ENCODE peak calls at places on chromosome 21, in five cellular contexts. One of them, this sample, is unnamed.

GRCh38 chr21:35511298-35512162 is 462.4 kb upstream of the RUNX1 start:
- DNase-seq in H7: no peak
- DNase-seq in activated T-helper 1 cell treated with anti-CD3 and anti-CD28 coated beads, Interleukin-12 subunit alpha, Interleukin-12 subunit beta, Interleukin-2, Interleukin-4 antibody, amounts not matched to agents 30 ng/mL and 10 ng/mL and 1 ng/mL, durations not matched to agents 14 hours and 24 hours and 36 hours: no peak
- DNase-seq in T1000: no peak
- DNase-seq in substantia nigra: no peak
- DNase-seq in this sample: no peak

GRCh38 chr21:26954591-26955214 is 12.2 kb downstream of the ADAMTS5 start:
- DNase-seq in T1000: no peak
- DNase-seq in substantia nigra: no peak
- DNase-seq in H7: no peak
- DNase-seq in activated T-helper 1 cell treated with anti-CD3 and anti-CD28 coated beads, Interleukin-12 subunit alpha, Interleukin-12 subunit beta, Interleukin-2, Interleukin-4 antibody, amounts not matched to agents 30 ng/mL and 10 ng/mL and 1 ng/mL, durations not matched to agents 14 hours and 24 hours and 36 hours: no peak
- DNase-seq in this sample: no peak

GRCh38 chr21:46121286-46122221 is 23.6 kb downstream of the COL6A2 start:
- DNase-seq in T1000: no peak
- DNase-seq in H7: peak; percentile 50
- DNase-seq in substantia nigra: no peak
- DNase-seq in activated T-helper 1 cell treated with anti-CD3 and anti-CD28 coated beads, Interleukin-12 subunit alpha, Interleukin-12 subunit beta, Interleukin-2, Interleukin-4 antibody, amounts not matched to agents 30 ng/mL and 10 ng/mL and 1 ng/mL, durations not matched to agents 14 hours and 24 hours and 36 hours: no peak
- DNase-seq in this sample: no peak

GRCh38 chr21:41402231-41402630 is 23.8 kb upstream of the MX1 start:
- DNase-seq in substantia nigra: no peak
- DNase-seq in activated T-helper 1 cell treated with anti-CD3 and anti-CD28 coated beads, Interleukin-12 subunit alpha, Interleukin-12 subunit beta, Interleukin-2, Interleukin-4 antibody, amounts not matched to agents 30 ng/mL and 10 ng/mL and 1 ng/mL, durations not matched to agents 14 hours and 24 hours and 36 hours: no peak
- DNase-seq in T1000: no peak
- DNase-seq in H7: no peak
- DNase-seq in this sample: no peak

GRCh38 chr21:44702973-44703730 is 6.2 kb downstream of the KRTAP10-12 start:
- DNase-seq in activated T-helper 1 cell treated with anti-CD3 and anti-CD28 coated beads, Interleukin-12 subunit alpha, Interleukin-12 subunit beta, Interleukin-2, Interleukin-4 antibody, amounts not matched to agents 30 ng/mL and 10 ng/mL and 1 ng/mL, durations not matched to agents 14 hours and 24 hours and 36 hours: no peak
- DNase-seq in T1000: no peak
- DNase-seq in H7: peak; percentile 62
- DNase-seq in substantia nigra: no peak
- DNase-seq in this sample: no peak

GRCh38 chr21:28068455-28069358 is 924.0 kb downstream of the LTN1 start:
- DNase-seq in H7: peak; percentile 2
- DNase-seq in substantia nigra: no peak
- DNase-seq in activated T-helper 1 cell treated with anti-CD3 and anti-CD28 coated beads, Interleukin-12 subunit alpha, Interleukin-12 subunit beta, Interleukin-2, Interleukin-4 antibody, amounts not matched to agents 30 ng/mL and 10 ng/mL and 1 ng/mL, durations not matched to agents 14 hours and 24 hours and 36 hours: no peak
- DNase-seq in T1000: no peak
- DNase-seq in this sample: peak; percentile 83

GRCh38 chr21:36126166-36126565 is 8.7 kb upstream of the CBR3 start:
- DNase-seq in substantia nigra: no peak
- DNase-seq in activated T-helper 1 cell treated with anti-CD3 and anti-CD28 coated beads, Interleukin-12 subunit alpha, Interleukin-12 subunit beta, Interleukin-2, Interleukin-4 antibody, amounts not matched to agents 30 ng/mL and 10 ng/mL and 1 ng/mL, durations not matched to agents 14 hours and 24 hours and 36 hours: no peak
- DNase-seq in H7: no peak
- DNase-seq in T1000: no peak
- DNase-seq in this sample: no peak

GRCh38 chr21:23887709-23888303 is 1719.5 kb downstream of the MRPL39 start:
- DNase-seq in T1000: no peak
- DNase-seq in substantia nigra: no peak
- DNase-seq in activated T-helper 1 cell treated with anti-CD3 and anti-CD28 coated beads, Interleukin-12 subunit alpha, Interleukin-12 subunit beta, Interleukin-2, Interleukin-4 antibody, amounts not matched to agents 30 ng/mL and 10 ng/mL and 1 ng/mL, durations not matched to agents 14 hours and 24 hours and 36 hours: peak; percentile 18
- DNase-seq in H7: no peak
- DNase-seq in this sample: no peak

GRCh38 chr21:33875026-33875695 is 40.4 kb downstream of the ATP5PO start:
- DNase-seq in activated T-helper 1 cell treated with anti-CD3 and anti-CD28 coated beads, Interleukin-12 subunit alpha, Interleukin-12 subunit beta, Interleukin-2, Interleukin-4 antibody, amounts not matched to agents 30 ng/mL and 10 ng/mL and 1 ng/mL, durations not matched to agents 14 hours and 24 hours and 36 hours: no peak
- DNase-seq in H7: no peak
- DNase-seq in T1000: no peak
- DNase-seq in substantia nigra: no peak
- DNase-seq in this sample: no peak

GRCh38 chr21:43881283-43881682 is 16.3 kb downstream of the AGPAT3 start:
- DNase-seq in activated T-helper 1 cell treated with anti-CD3 and anti-CD28 coated beads, Interleukin-12 subunit alpha, Interleukin-12 subunit beta, Interleukin-2, Interleukin-4 antibody, amounts not matched to agents 30 ng/mL and 10 ng/mL and 1 ng/mL, durations not matched to agents 14 hours and 24 hours and 36 hours: no peak
- DNase-seq in substantia nigra: no peak
- DNase-seq in T1000: no peak
- DNase-seq in H7: no peak
- DNase-seq in this sample: no peak

GRCh38 chr21:16378570-16378969 is 648.8 kb downstream of the USP25 start:
- DNase-seq in substantia nigra: no peak
- DNase-seq in H7: no peak
- DNase-seq in activated T-helper 1 cell treated with anti-CD3 and anti-CD28 coated beads, Interleukin-12 subunit alpha, Interleukin-12 subunit beta, Interleukin-2, Interleukin-4 antibody, amounts not matched to agents 30 ng/mL and 10 ng/mL and 1 ng/mL, durations not matched to agents 14 hours and 24 hours and 36 hours: no peak
- DNase-seq in T1000: no peak
- DNase-seq in this sample: no peak

GRCh38 chr21:33855190-33855589 is 60.4 kb downstream of the ATP5PO start:
- DNase-seq in activated T-helper 1 cell treated with anti-CD3 and anti-CD28 coated beads, Interleukin-12 subunit alpha, Interleukin-12 subunit beta, Interleukin-2, Interleukin-4 antibody, amounts not matched to agents 30 ng/mL and 10 ng/mL and 1 ng/mL, durations not matched to agents 14 hours and 24 hours and 36 hours: no peak
- DNase-seq in T1000: no peak
- DNase-seq in H7: peak; percentile 71
- DNase-seq in substantia nigra: no peak
- DNase-seq in this sample: peak; percentile 45

GRCh38 chr21:27306821-27307746 is 340.2 kb upstream of the ADAMTS5 start:
- DNase-seq in H7: no peak
- DNase-seq in substantia nigra: no peak
- DNase-seq in activated T-helper 1 cell treated with anti-CD3 and anti-CD28 coated beads, Interleukin-12 subunit alpha, Interleukin-12 subunit beta, Interleukin-2, Interleukin-4 antibody, amounts not matched to agents 30 ng/mL and 10 ng/mL and 1 ng/mL, durations not matched to agents 14 hours and 24 hours and 36 hours: no peak
- DNase-seq in T1000: no peak
- DNase-seq in this sample: no peak

GRCh38 chr21:24298040-24298439 is 1309.2 kb downstream of the MRPL39 start:
- DNase-seq in H7: no peak
- DNase-seq in activated T-helper 1 cell treated with anti-CD3 and anti-CD28 coated beads, Interleukin-12 subunit alpha, Interleukin-12 subunit beta, Interleukin-2, Interleukin-4 antibody, amounts not matched to agents 30 ng/mL and 10 ng/mL and 1 ng/mL, durations not matched to agents 14 hours and 24 hours and 36 hours: no peak
- DNase-seq in substantia nigra: no peak
- DNase-seq in T1000: no peak
- DNase-seq in this sample: no peak

GRCh38 chr21:42565886-42566523 is 52.4 kb downstream of the SLC37A1 start:
- DNase-seq in activated T-helper 1 cell treated with anti-CD3 and anti-CD28 coated beads, Interleukin-12 subunit alpha, Interleukin-12 subunit beta, Interleukin-2, Interleukin-4 antibody, amounts not matched to agents 30 ng/mL and 10 ng/mL and 1 ng/mL, durations not matched to agents 14 hours and 24 hours and 36 hours: no peak
- DNase-seq in H7: no peak
- DNase-seq in T1000: no peak
- DNase-seq in substantia nigra: no peak
- DNase-seq in this sample: no peak

GRCh38 chr21:40902299-40902698 is 55.3 kb upstream of the DSCAM start:
- DNase-seq in H7: no peak
- DNase-seq in substantia nigra: peak; percentile 29
- DNase-seq in activated T-helper 1 cell treated with anti-CD3 and anti-CD28 coated beads, Interleukin-12 subunit alpha, Interleukin-12 subunit beta, Interleukin-2, Interleukin-4 antibody, amounts not matched to agents 30 ng/mL and 10 ng/mL and 1 ng/mL, durations not matched to agents 14 hours and 24 hours and 36 hours: no peak
- DNase-seq in T1000: no peak
- DNase-seq in this sample: no peak

GRCh38 chr21:21232320-21232719 is 234.1 kb downstream of the NCAM2 start:
- DNase-seq in T1000: no peak
- DNase-seq in H7: peak; percentile 2
- DNase-seq in activated T-helper 1 cell treated with anti-CD3 and anti-CD28 coated beads, Interleukin-12 subunit alpha, Interleukin-12 subunit beta, Interleukin-2, Interleukin-4 antibody, amounts not matched to agents 30 ng/mL and 10 ng/mL and 1 ng/mL, durations not matched to agents 14 hours and 24 hours and 36 hours: no peak
- DNase-seq in substantia nigra: no peak
- DNase-seq in this sample: peak; percentile 31

GRCh38 chr21:35294231-35294898 is 245.3 kb upstream of the RUNX1 start:
- DNase-seq in activated T-helper 1 cell treated with anti-CD3 and anti-CD28 coated beads, Interleukin-12 subunit alpha, Interleukin-12 subunit beta, Interleukin-2, Interleukin-4 antibody, amounts not matched to agents 30 ng/mL and 10 ng/mL and 1 ng/mL, durations not matched to agents 14 hours and 24 hours and 36 hours: no peak
- DNase-seq in T1000: no peak
- DNase-seq in H7: peak; percentile 9
- DNase-seq in substantia nigra: no peak
- DNase-seq in this sample: peak; percentile 63

GRCh38 chr21:31136891-31137290 is 98.6 kb upstream of the KRTAP19-8 start:
- DNase-seq in T1000: no peak
- DNase-seq in H7: no peak
- DNase-seq in substantia nigra: no peak
- DNase-seq in activated T-helper 1 cell treated with anti-CD3 and anti-CD28 coated beads, Interleukin-12 subunit alpha, Interleukin-12 subunit beta, Interleukin-2, Interleukin-4 antibody, amounts not matched to agents 30 ng/mL and 10 ng/mL and 1 ng/mL, durations not matched to agents 14 hours and 24 hours and 36 hours: no peak
- DNase-seq in this sample: no peak

GRCh38 chr21:21434944-21435343 is 436.7 kb downstream of the NCAM2 start:
- DNase-seq in activated T-helper 1 cell treated with anti-CD3 and anti-CD28 coated beads, Interleukin-12 subunit alpha, Interleukin-12 subunit beta, Interleukin-2, Interleukin-4 antibody, amounts not matched to agents 30 ng/mL and 10 ng/mL and 1 ng/mL, durations not matched to agents 14 hours and 24 hours and 36 hours: no peak
- DNase-seq in T1000: no peak
- DNase-seq in substantia nigra: no peak
- DNase-seq in H7: no peak
- DNase-seq in this sample: no peak

GRCh38 chr21:29737188-29737587 is 202.6 kb downstream of the GRIK1 start:
- DNase-seq in activated T-helper 1 cell treated with anti-CD3 and anti-CD28 coated beads, Interleukin-12 subunit alpha, Interleukin-12 subunit beta, Interleukin-2, Interleukin-4 antibody, amounts not matched to agents 30 ng/mL and 10 ng/mL and 1 ng/mL, durations not matched to agents 14 hours and 24 hours and 36 hours: no peak
- DNase-seq in H7: no peak
- DNase-seq in T1000: no peak
- DNase-seq in substantia nigra: no peak
- DNase-seq in this sample: no peak

GRCh38 chr21:42195378-42196031 is 23.4 kb upstream of the ABCG1 start:
- DNase-seq in H7: no peak
- DNase-seq in activated T-helper 1 cell treated with anti-CD3 and anti-CD28 coated beads, Interleukin-12 subunit alpha, Interleukin-12 subunit beta, Interleukin-2, Interleukin-4 antibody, amounts not matched to agents 30 ng/mL and 10 ng/mL and 1 ng/mL, durations not matched to agents 14 hours and 24 hours and 36 hours: no peak
- DNase-seq in T1000: no peak
- DNase-seq in substantia nigra: no peak
- DNase-seq in this sample: no peak

GRCh38 chr21:45270306-45270821 is 17.3 kb downstream of the POFUT2 start:
- DNase-seq in H7: peak; percentile 74
- DNase-seq in substantia nigra: no peak
- DNase-seq in activated T-helper 1 cell treated with anti-CD3 and anti-CD28 coated beads, Interleukin-12 subunit alpha, Interleukin-12 subunit beta, Interleukin-2, Interleukin-4 antibody, amounts not matched to agents 30 ng/mL and 10 ng/mL and 1 ng/mL, durations not matched to agents 14 hours and 24 hours and 36 hours: no peak
- DNase-seq in T1000: no peak
- DNase-seq in this sample: peak; percentile 46

GRCh38 chr21:39121600-39122355 is 61.5 kb downstream of the PSMG1 start:
- DNase-seq in H7: no peak
- DNase-seq in T1000: no peak
- DNase-seq in activated T-helper 1 cell treated with anti-CD3 and anti-CD28 coated beads, Interleukin-12 subunit alpha, Interleukin-12 subunit beta, Interleukin-2, Interleukin-4 antibody, amounts not matched to agents 30 ng/mL and 10 ng/mL and 1 ng/mL, durations not matched to agents 14 hours and 24 hours and 36 hours: no peak
- DNase-seq in substantia nigra: no peak
- DNase-seq in this sample: no peak

GRCh38 chr21:37153193-37153934 is 80.3 kb downstream of the TTC3 start:
- DNase-seq in H7: no peak
- DNase-seq in T1000: no peak
- DNase-seq in activated T-helper 1 cell treated with anti-CD3 and anti-CD28 coated beads, Interleukin-12 subunit alpha, Interleukin-12 subunit beta, Interleukin-2, Interleukin-4 antibody, amounts not matched to agents 30 ng/mL and 10 ng/mL and 1 ng/mL, durations not matched to agents 14 hours and 24 hours and 36 hours: no peak
- DNase-seq in substantia nigra: no peak
- DNase-seq in this sample: no peak

GRCh38 chr21:41625428-41625827 is 117.5 kb upstream of the TMPRSS2 start:
- DNase-seq in substantia nigra: no peak
- DNase-seq in T1000: no peak
- DNase-seq in H7: no peak
- DNase-seq in activated T-helper 1 cell treated with anti-CD3 and anti-CD28 coated beads, Interleukin-12 subunit alpha, Interleukin-12 subunit beta, Interleukin-2, Interleukin-4 antibody, amounts not matched to agents 30 ng/mL and 10 ng/mL and 1 ng/mL, durations not matched to agents 14 hours and 24 hours and 36 hours: no peak
- DNase-seq in this sample: no peak

GRCh38 chr21:26164311-26164710 is 6.3 kb downstream of the APP start:
- DNase-seq in H7: no peak
- DNase-seq in substantia nigra: no peak
- DNase-seq in activated T-helper 1 cell treated with anti-CD3 and anti-CD28 coated beads, Interleukin-12 subunit alpha, Interleukin-12 subunit beta, Interleukin-2, Interleukin-4 antibody, amounts not matched to agents 30 ng/mL and 10 ng/mL and 1 ng/mL, durations not matched to agents 14 hours and 24 hours and 36 hours: no peak
- DNase-seq in T1000: no peak
- DNase-seq in this sample: no peak

This sample was measured in mesendoderm.